ENCODE peak calls at places on chromosomes 13 and 19, in eight cellular contexts. One of them, this sample, is unnamed.
A peak's percentile ranks its signal among the peaks of the same experiment; 100 is the strongest.

GRCh38 chr19:18574691-18575291 is 3.1 kb downstream of the UBA52 start:
- DNase-seq in NCI-H1092: no peak
- DNase-seq in SHP77: no peak
- DNase-seq in endothelial cell: no peak
- DNase-seq in posterior vena cava: no peak
- DNase-seq in stimulated activated CD8-positive, alpha-beta memory T cell treated with anti-CD3 and anti-CD28 coated beads, Interleukin-4, amount 100 ng/mL, for 24 hours: no peak
- DNase-seq in HTR-8/SVneo: no peak
- DNase-seq in amygdala: no peak
- DNase-seq in this sample: no peak

GRCh38 chr13:44989941-44990340 is 603 bp downstream of the GPALPP1 start:
- DNase-seq in NCI-H1092: no peak
- DNase-seq in SHP77: no peak
- DNase-seq in endothelial cell: no peak
- DNase-seq in posterior vena cava: no peak
- DNase-seq in stimulated activated CD8-positive, alpha-beta memory T cell treated with anti-CD3 and anti-CD28 coated beads, Interleukin-4, amount 100 ng/mL, for 24 hours: no peak
- DNase-seq in HTR-8/SVneo: no peak
- DNase-seq in amygdala: no peak
- DNase-seq in this sample: no peak

GRCh38 chr19:45886427-45887310 is 728 bp upstream of the IRF2BP1 start:
- DNase-seq in NCI-H1092: peak; percentile 73
- DNase-seq in SHP77: peak; percentile 89
- DNase-seq in endothelial cell: peak; percentile 88
- DNase-seq in posterior vena cava: peak; percentile 97
- DNase-seq in stimulated activated CD8-positive, alpha-beta memory T cell treated with anti-CD3 and anti-CD28 coated beads, Interleukin-4, amount 100 ng/mL, for 24 hours: peak; percentile 81
- DNase-seq in HTR-8/SVneo: peak; percentile 90
- DNase-seq in amygdala: peak; percentile 83
- DNase-seq in this sample: peak; percentile 90

GRCh38 chr19:5109560-5109959 is 140.6 kb downstream of the KDM4B start:
- DNase-seq in NCI-H1092: no peak
- DNase-seq in SHP77: no peak
- DNase-seq in endothelial cell: no peak
- DNase-seq in posterior vena cava: no peak
- DNase-seq in stimulated activated CD8-positive, alpha-beta memory T cell treated with anti-CD3 and anti-CD28 coated beads, Interleukin-4, amount 100 ng/mL, for 24 hours: no peak
- DNase-seq in HTR-8/SVneo: no peak
- DNase-seq in amygdala: no peak
- DNase-seq in this sample: no peak

GRCh38 chr13:48642061-48642460 is 11.7 kb upstream of the CYSLTR2 start:
- DNase-seq in NCI-H1092: no peak
- DNase-seq in SHP77: no peak
- DNase-seq in endothelial cell: no peak
- DNase-seq in posterior vena cava: no peak
- DNase-seq in stimulated activated CD8-positive, alpha-beta memory T cell treated with anti-CD3 and anti-CD28 coated beads, Interleukin-4, amount 100 ng/mL, for 24 hours: no peak
- DNase-seq in HTR-8/SVneo: no peak
- DNase-seq in amygdala: no peak
- DNase-seq in this sample: no peak

GRCh38 chr13:38564751-38565150 is 122.1 kb upstream of the FREM2 start:
- DNase-seq in NCI-H1092: no peak
- DNase-seq in SHP77: no peak
- DNase-seq in endothelial cell: no peak
- DNase-seq in posterior vena cava: no peak
- DNase-seq in stimulated activated CD8-positive, alpha-beta memory T cell treated with anti-CD3 and anti-CD28 coated beads, Interleukin-4, amount 100 ng/mL, for 24 hours: no peak
- DNase-seq in HTR-8/SVneo: no peak
- DNase-seq in amygdala: no peak
- DNase-seq in this sample: no peak

GRCh38 chr19:575527-576506 is 3.4 kb downstream of the BSG start:
- DNase-seq in NCI-H1092: no peak
- DNase-seq in SHP77: no peak
- DNase-seq in endothelial cell: no peak
- DNase-seq in posterior vena cava: peak; percentile 66
- DNase-seq in stimulated activated CD8-positive, alpha-beta memory T cell treated with anti-CD3 and anti-CD28 coated beads, Interleukin-4, amount 100 ng/mL, for 24 hours: no peak
- DNase-seq in HTR-8/SVneo: peak; percentile 46
- DNase-seq in amygdala: no peak
- DNase-seq in this sample: no peak

GRCh38 chr13:112887557-112887991 is 81.4 kb upstream of the MCF2L start:
- DNase-seq in NCI-H1092: no peak
- DNase-seq in SHP77: no peak
- DNase-seq in endothelial cell: no peak
- DNase-seq in posterior vena cava: peak; percentile 73
- DNase-seq in stimulated activated CD8-positive, alpha-beta memory T cell treated with anti-CD3 and anti-CD28 coated beads, Interleukin-4, amount 100 ng/mL, for 24 hours: no peak
- DNase-seq in HTR-8/SVneo: no peak
- DNase-seq in amygdala: no peak
- DNase-seq in this sample: no peak

GRCh38 chr13:77475345-77476084 is 60.0 kb upstream of the SCEL start:
- DNase-seq in NCI-H1092: no peak
- DNase-seq in SHP77: no peak
- DNase-seq in endothelial cell: no peak
- DNase-seq in posterior vena cava: peak; percentile 75
- DNase-seq in stimulated activated CD8-positive, alpha-beta memory T cell treated with anti-CD3 and anti-CD28 coated beads, Interleukin-4, amount 100 ng/mL, for 24 hours: no peak
- DNase-seq in HTR-8/SVneo: no peak
- DNase-seq in amygdala: no peak
- DNase-seq in this sample: no peak

GRCh38 chr13:95192998-95193397 is 108.3 kb downstream of the ABCC4 start:
- DNase-seq in NCI-H1092: no peak
- DNase-seq in SHP77: no peak
- DNase-seq in endothelial cell: no peak
- DNase-seq in posterior vena cava: no peak
- DNase-seq in stimulated activated CD8-positive, alpha-beta memory T cell treated with anti-CD3 and anti-CD28 coated beads, Interleukin-4, amount 100 ng/mL, for 24 hours: no peak
- DNase-seq in HTR-8/SVneo: no peak
- DNase-seq in amygdala: no peak
- DNase-seq in this sample: no peak

GRCh38 chr13:102948006-102948405 is 102.2 kb downstream of the ERCC5 start:
- DNase-seq in NCI-H1092: no peak
- DNase-seq in SHP77: peak; percentile 39
- DNase-seq in endothelial cell: no peak
- DNase-seq in posterior vena cava: no peak
- DNase-seq in stimulated activated CD8-positive, alpha-beta memory T cell treated with anti-CD3 and anti-CD28 coated beads, Interleukin-4, amount 100 ng/mL, for 24 hours: no peak
- DNase-seq in HTR-8/SVneo: no peak
- DNase-seq in amygdala: peak; percentile 48
- DNase-seq in this sample: no peak

GRCh38 chr19:41695745-41696144 is 7.7 kb upstream of the CEACAM7 start:
- DNase-seq in NCI-H1092: no peak
- DNase-seq in SHP77: no peak
- DNase-seq in endothelial cell: no peak
- DNase-seq in posterior vena cava: peak; percentile 35
- DNase-seq in stimulated activated CD8-positive, alpha-beta memory T cell treated with anti-CD3 and anti-CD28 coated beads, Interleukin-4, amount 100 ng/mL, for 24 hours: no peak
- DNase-seq in HTR-8/SVneo: no peak
- DNase-seq in amygdala: no peak
- DNase-seq in this sample: no peak

GRCh38 chr13:22017226-22017625 is 346.4 kb downstream of the FGF9 start:
- DNase-seq in NCI-H1092: no peak
- DNase-seq in SHP77: no peak
- DNase-seq in endothelial cell: no peak
- DNase-seq in posterior vena cava: no peak
- DNase-seq in stimulated activated CD8-positive, alpha-beta memory T cell treated with anti-CD3 and anti-CD28 coated beads, Interleukin-4, amount 100 ng/mL, for 24 hours: no peak
- DNase-seq in HTR-8/SVneo: no peak
- DNase-seq in amygdala: no peak
- DNase-seq in this sample: no peak

GRCh38 chr19:53908106-53908932 is 759 bp upstream of the CACNG7 start:
- DNase-seq in NCI-H1092: no peak
- DNase-seq in SHP77: no peak
- DNase-seq in endothelial cell: peak; percentile 62
- DNase-seq in posterior vena cava: peak; percentile 83
- DNase-seq in stimulated activated CD8-positive, alpha-beta memory T cell treated with anti-CD3 and anti-CD28 coated beads, Interleukin-4, amount 100 ng/mL, for 24 hours: peak; percentile 36
- DNase-seq in HTR-8/SVneo: no peak
- DNase-seq in amygdala: peak; percentile 72
- DNase-seq in this sample: no peak

GRCh38 chr13:49370390-49370789 is 73.5 kb downstream of the CAB39L start:
- DNase-seq in NCI-H1092: no peak
- DNase-seq in SHP77: no peak
- DNase-seq in endothelial cell: no peak
- DNase-seq in posterior vena cava: no peak
- DNase-seq in stimulated activated CD8-positive, alpha-beta memory T cell treated with anti-CD3 and anti-CD28 coated beads, Interleukin-4, amount 100 ng/mL, for 24 hours: no peak
- DNase-seq in HTR-8/SVneo: no peak
- DNase-seq in amygdala: no peak
- DNase-seq in this sample: no peak

GRCh38 chr13:35838356-35838755 is 292.8 kb downstream of the DCLK1 start:
- DNase-seq in NCI-H1092: no peak
- DNase-seq in SHP77: no peak
- DNase-seq in endothelial cell: no peak
- DNase-seq in posterior vena cava: no peak
- DNase-seq in stimulated activated CD8-positive, alpha-beta memory T cell treated with anti-CD3 and anti-CD28 coated beads, Interleukin-4, amount 100 ng/mL, for 24 hours: no peak
- DNase-seq in HTR-8/SVneo: peak; percentile 48
- DNase-seq in amygdala: no peak
- DNase-seq in this sample: peak; percentile 3

GRCh38 chr13:111431241-111431640 is 110.8 kb downstream of the TEX29 start:
- DNase-seq in NCI-H1092: peak; percentile 47
- DNase-seq in SHP77: peak; percentile 43
- DNase-seq in endothelial cell: no peak
- DNase-seq in posterior vena cava: no peak
- DNase-seq in stimulated activated CD8-positive, alpha-beta memory T cell treated with anti-CD3 and anti-CD28 coated beads, Interleukin-4, amount 100 ng/mL, for 24 hours: no peak
- DNase-seq in HTR-8/SVneo: no peak
- DNase-seq in amygdala: no peak
- DNase-seq in this sample: no peak

GRCh38 chr13:101343128-101343787 is 73.0 kb downstream of the NALCN start:
- DNase-seq in NCI-H1092: no peak
- DNase-seq in SHP77: no peak
- DNase-seq in endothelial cell: no peak
- DNase-seq in posterior vena cava: no peak
- DNase-seq in stimulated activated CD8-positive, alpha-beta memory T cell treated with anti-CD3 and anti-CD28 coated beads, Interleukin-4, amount 100 ng/mL, for 24 hours: no peak
- DNase-seq in HTR-8/SVneo: no peak
- DNase-seq in amygdala: no peak
- DNase-seq in this sample: no peak

GRCh38 chr13:84802073-84802472 is 919.8 kb upstream of the SLITRK1 start:
- DNase-seq in NCI-H1092: no peak
- DNase-seq in SHP77: no peak
- DNase-seq in endothelial cell: no peak
- DNase-seq in posterior vena cava: no peak
- DNase-seq in stimulated activated CD8-positive, alpha-beta memory T cell treated with anti-CD3 and anti-CD28 coated beads, Interleukin-4, amount 100 ng/mL, for 24 hours: no peak
- DNase-seq in HTR-8/SVneo: no peak
- DNase-seq in amygdala: no peak
- DNase-seq in this sample: no peak

GRCh38 chr19:10317045-10317856 is 1.4 kb upstream of the FDX2 start:
- DNase-seq in NCI-H1092: no peak
- DNase-seq in SHP77: no peak
- DNase-seq in endothelial cell: no peak
- DNase-seq in posterior vena cava: no peak
- DNase-seq in stimulated activated CD8-positive, alpha-beta memory T cell treated with anti-CD3 and anti-CD28 coated beads, Interleukin-4, amount 100 ng/mL, for 24 hours: no peak
- DNase-seq in HTR-8/SVneo: no peak
- DNase-seq in amygdala: no peak
- DNase-seq in this sample: no peak

GRCh38 chr19:17424743-17425365 is 5.0 kb downstream of the MVB12A start:
- DNase-seq in NCI-H1092: peak; percentile 32
- DNase-seq in SHP77: no peak
- DNase-seq in endothelial cell: peak; percentile 80
- DNase-seq in posterior vena cava: no peak
- DNase-seq in stimulated activated CD8-positive, alpha-beta memory T cell treated with anti-CD3 and anti-CD28 coated beads, Interleukin-4, amount 100 ng/mL, for 24 hours: no peak
- DNase-seq in HTR-8/SVneo: no peak
- DNase-seq in amygdala: no peak
- DNase-seq in this sample: no peak

GRCh38 chr13:95624020-95624419 is 20.5 kb downstream of the DZIP1 start:
- DNase-seq in NCI-H1092: peak; percentile 1
- DNase-seq in SHP77: peak; percentile 42
- DNase-seq in endothelial cell: peak; percentile 45
- DNase-seq in posterior vena cava: no peak
- DNase-seq in stimulated activated CD8-positive, alpha-beta memory T cell treated with anti-CD3 and anti-CD28 coated beads, Interleukin-4, amount 100 ng/mL, for 24 hours: no peak
- DNase-seq in HTR-8/SVneo: peak; percentile 33
- DNase-seq in amygdala: no peak
- DNase-seq in this sample: peak; percentile 39

GRCh38 chr19:2273356-2274184 is 8.4 kb downstream of the PEAK3 start:
- DNase-seq in NCI-H1092: peak; percentile 66
- DNase-seq in SHP77: peak; percentile 53
- DNase-seq in endothelial cell: peak; percentile 91
- DNase-seq in posterior vena cava: peak; percentile 92
- DNase-seq in stimulated activated CD8-positive, alpha-beta memory T cell treated with anti-CD3 and anti-CD28 coated beads, Interleukin-4, amount 100 ng/mL, for 24 hours: peak; percentile 69
- DNase-seq in HTR-8/SVneo: peak; percentile 73
- DNase-seq in amygdala: peak; percentile 25
- DNase-seq in this sample: peak; percentile 59

GRCh38 chr19:38849147-38849745 is 540 bp downstream of the HNRNPL start:
- DNase-seq in NCI-H1092: peak; percentile 86
- DNase-seq in SHP77: peak; percentile 95
- DNase-seq in endothelial cell: peak; percentile 99
- DNase-seq in posterior vena cava: peak; percentile 99
- DNase-seq in stimulated activated CD8-positive, alpha-beta memory T cell treated with anti-CD3 and anti-CD28 coated beads, Interleukin-4, amount 100 ng/mL, for 24 hours: peak; percentile 99
- DNase-seq in HTR-8/SVneo: peak; percentile 96
- DNase-seq in amygdala: peak; percentile 81
- DNase-seq in this sample: peak; percentile 84

GRCh38 chr19:18479964-18480723 is 41.7 kb downstream of the ELL start:
- DNase-seq in NCI-H1092: peak; percentile 67
- DNase-seq in SHP77: peak; percentile 37
- DNase-seq in endothelial cell: no peak
- DNase-seq in posterior vena cava: peak; percentile 97
- DNase-seq in stimulated activated CD8-positive, alpha-beta memory T cell treated with anti-CD3 and anti-CD28 coated beads, Interleukin-4, amount 100 ng/mL, for 24 hours: no peak
- DNase-seq in HTR-8/SVneo: no peak
- DNase-seq in amygdala: no peak
- DNase-seq in this sample: no peak

GRCh38 chr19:52603558-52604207 is 33.6 kb downstream of the ZNF701 start:
- DNase-seq in NCI-H1092: no peak
- DNase-seq in SHP77: no peak
- DNase-seq in endothelial cell: no peak
- DNase-seq in posterior vena cava: no peak
- DNase-seq in stimulated activated CD8-positive, alpha-beta memory T cell treated with anti-CD3 and anti-CD28 coated beads, Interleukin-4, amount 100 ng/mL, for 24 hours: no peak
- DNase-seq in HTR-8/SVneo: no peak
- DNase-seq in amygdala: no peak
- DNase-seq in this sample: no peak

GRCh38 chr13:94548382-94549240 is 47.3 kb downstream of the TGDS start:
- DNase-seq in NCI-H1092: peak; percentile 62
- DNase-seq in SHP77: peak; percentile 80
- DNase-seq in endothelial cell: peak; percentile 43
- DNase-seq in posterior vena cava: peak; percentile 84
- DNase-seq in stimulated activated CD8-positive, alpha-beta memory T cell treated with anti-CD3 and anti-CD28 coated beads, Interleukin-4, amount 100 ng/mL, for 24 hours: no peak
- DNase-seq in HTR-8/SVneo: peak; percentile 18
- DNase-seq in amygdala: peak; percentile 52
- DNase-seq in this sample: peak; percentile 40

GRCh38 chr19:16376649-16377048 is 52.0 kb downstream of the KLF2 start:
- DNase-seq in NCI-H1092: no peak
- DNase-seq in SHP77: peak; percentile 19
- DNase-seq in endothelial cell: peak; percentile 67
- DNase-seq in posterior vena cava: peak; percentile 80
- DNase-seq in stimulated activated CD8-positive, alpha-beta memory T cell treated with anti-CD3 and anti-CD28 coated beads, Interleukin-4, amount 100 ng/mL, for 24 hours: no peak
- DNase-seq in HTR-8/SVneo: no peak
- DNase-seq in amygdala: no peak
- DNase-seq in this sample: no peak

GRCh38 chr19:40783711-40784110 is 5.7 kb downstream of the RAB4B start:
- DNase-seq in NCI-H1092: no peak
- DNase-seq in SHP77: no peak
- DNase-seq in endothelial cell: no peak
- DNase-seq in posterior vena cava: no peak
- DNase-seq in stimulated activated CD8-positive, alpha-beta memory T cell treated with anti-CD3 and anti-CD28 coated beads, Interleukin-4, amount 100 ng/mL, for 24 hours: no peak
- DNase-seq in HTR-8/SVneo: no peak
- DNase-seq in amygdala: no peak
- DNase-seq in this sample: no peak

GRCh38 chr19:3970313-3970807 is 539 bp downstream of the DAPK3 start:
- DNase-seq in NCI-H1092: no peak
- DNase-seq in SHP77: no peak
- DNase-seq in endothelial cell: no peak
- DNase-seq in posterior vena cava: no peak
- DNase-seq in stimulated activated CD8-positive, alpha-beta memory T cell treated with anti-CD3 and anti-CD28 coated beads, Interleukin-4, amount 100 ng/mL, for 24 hours: no peak
- DNase-seq in HTR-8/SVneo: no peak
- DNase-seq in amygdala: no peak
- DNase-seq in this sample: no peak

GRCh38 chr19:48194041-48194871 is 23.8 kb downstream of the ZSWIM9 start:
- DNase-seq in NCI-H1092: no peak
- DNase-seq in SHP77: no peak
- DNase-seq in endothelial cell: peak; percentile 33
- DNase-seq in posterior vena cava: no peak
- DNase-seq in stimulated activated CD8-positive, alpha-beta memory T cell treated with anti-CD3 and anti-CD28 coated beads, Interleukin-4, amount 100 ng/mL, for 24 hours: no peak
- DNase-seq in HTR-8/SVneo: no peak
- DNase-seq in amygdala: no peak
- DNase-seq in this sample: no peak

GRCh38 chr13:46314587-46314986 is 72.5 kb downstream of the RUBCNL start:
- DNase-seq in NCI-H1092: no peak
- DNase-seq in SHP77: no peak
- DNase-seq in endothelial cell: no peak
- DNase-seq in posterior vena cava: no peak
- DNase-seq in stimulated activated CD8-positive, alpha-beta memory T cell treated with anti-CD3 and anti-CD28 coated beads, Interleukin-4, amount 100 ng/mL, for 24 hours: no peak
- DNase-seq in HTR-8/SVneo: no peak
- DNase-seq in amygdala: no peak
- DNase-seq in this sample: no peak

GRCh38 chr13:83881031-83881727 is 1.1 kb downstream of the SLITRK1 start:
- DNase-seq in NCI-H1092: peak; percentile 5
- DNase-seq in SHP77: no peak
- DNase-seq in endothelial cell: no peak
- DNase-seq in posterior vena cava: no peak
- DNase-seq in stimulated activated CD8-positive, alpha-beta memory T cell treated with anti-CD3 and anti-CD28 coated beads, Interleukin-4, amount 100 ng/mL, for 24 hours: no peak
- DNase-seq in HTR-8/SVneo: no peak
- DNase-seq in amygdala: peak; percentile 38
- DNase-seq in this sample: no peak

GRCh38 chr13:60754211-60754610 is 357.2 kb downstream of the TDRD3 start:
- DNase-seq in NCI-H1092: no peak
- DNase-seq in SHP77: no peak
- DNase-seq in endothelial cell: no peak
- DNase-seq in posterior vena cava: peak; percentile 36
- DNase-seq in stimulated activated CD8-positive, alpha-beta memory T cell treated with anti-CD3 and anti-CD28 coated beads, Interleukin-4, amount 100 ng/mL, for 24 hours: no peak
- DNase-seq in HTR-8/SVneo: no peak
- DNase-seq in amygdala: no peak
- DNase-seq in this sample: no peak